ENCODE peak calls at places on chromosomes 3 and 15, in six cellular contexts. L is neural progenitor cell, F is SK-N-SH, Q is GM23338, D is OCI-LY7, I is GM23248. C is an unnamed sample.

GRCh38 chr3:57983734-57984518 is 24.3 kb upstream of the FLNB start:
- DNase-seq in I (peak; percentile 95), F (no peak), D (peak; percentile 95), L (peak; percentile 19), Q (no peak), C (peak; percentile 70)

GRCh38 chr15:89051875-89052274 is 36.4 kb upstream of the ABHD2 start:
- DNase-seq in Q (peak; percentile 10), D (no peak), I (peak; percentile 96), F (no peak), L (no peak), C (no peak)

GRCh38 chr3:123423806-123424205 is 25.1 kb downstream of the ADCY5 start:
- DNase-seq in D (no peak), Q (no peak), F (no peak), I (no peak), L (no peak), C (no peak)

GRCh38 chr3:175001091-175001490 is 142.0 kb downstream of the NAALADL2 start:
- DNase-seq in L (no peak), Q (no peak), I (peak; percentile 66), D (no peak), F (no peak), C (no peak)

GRCh38 chr15:52523192-52523591 is 5.5 kb downstream of the MYO5A start:
- DNase-seq in Q (no peak), L (no peak), I (peak; percentile 85), F (no peak), D (no peak), C (no peak)

GRCh38 chr3:14370719-14371572 is 31.5 kb upstream of the SLC6A6 start:
- DNase-seq in F (no peak), L (no peak), Q (no peak), I (no peak), D (no peak), C (no peak)

GRCh38 chr3:196093271-196094111 is 11.6 kb upstream of the TFRC start:
- DNase-seq in L (no peak), I (no peak), D (peak; percentile 25), F (no peak), Q (no peak), C (peak; percentile 75)

GRCh38 chr3:13644341-13645082 is 95.6 kb downstream of the FBLN2 start:
- DNase-seq in I (peak; percentile 80), D (no peak), Q (no peak), L (no peak), F (no peak), C (no peak)

GRCh38 chr15:80945605-80946004 is 44.0 kb downstream of the MESD start:
- DNase-seq in Q (no peak), L (no peak), F (no peak), I (no peak), D (peak; percentile 30), C (no peak)

GRCh38 chr3:50615190-50615589 is 1.8 kb upstream of the MAPKAPK3 start:
- DNase-seq in Q (no peak), L (no peak), I (no peak), F (no peak), D (no peak), C (no peak)

GRCh38 chr15:52208306-52208946 is 17.2 kb upstream of the GNB5 start:
- DNase-seq in D (peak; percentile 79), I (peak; percentile 81), Q (peak; percentile 87), L (peak; percentile 85), F (peak; percentile 63), C (peak; percentile 60)

GRCh38 chr3:46716461-46717441 is 918 bp downstream of the PRSS50 start:
- DNase-seq in F (no peak), L (no peak), I (no peak), D (no peak), Q (no peak), C (no peak)

GRCh38 chr15:45091161-45091560 is 22.8 kb downstream of the DUOX2 start:
- DNase-seq in I (peak; percentile 72), L (no peak), F (no peak), Q (no peak), D (no peak), C (no peak)

GRCh38 chr15:49168026-49168425 is 2.0 kb upstream of the GALK2 start:
- DNase-seq in F (no peak), D (no peak), L (no peak), I (peak; percentile 32), Q (no peak), C (no peak)

DNA sequence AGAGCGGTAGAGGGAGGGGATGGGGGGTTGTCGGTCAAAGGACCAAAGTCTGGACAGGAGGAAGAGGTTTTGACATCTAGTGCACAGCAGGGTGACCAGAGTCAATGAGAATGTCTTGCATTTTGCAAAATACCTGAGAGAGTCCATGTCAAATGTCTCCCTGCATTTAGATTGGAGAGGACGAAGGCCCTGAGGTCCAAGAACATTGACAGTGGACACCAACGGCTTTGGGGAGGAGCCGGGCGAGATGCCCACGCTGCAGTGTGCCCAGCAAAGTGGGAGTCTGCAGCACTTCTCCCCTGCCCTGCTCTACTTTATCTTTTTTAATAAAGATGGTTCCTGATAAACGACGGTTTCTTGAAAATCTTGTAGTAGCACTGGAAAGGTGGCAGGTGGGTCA is 67.4 kb upstream of the TAMM41 start:
- DNase-seq in Q (no peak), D (no peak), F (no peak), I (no peak), L (no peak), C (no peak)
- TF ChIP-seq EZH2phosphoT487 in Q (no peak), D (no peak), F (no peak), I (no peak), L (no peak), C (no peak)

GRCh38 chr15:101068961-101069734 is 150.0 kb downstream of the LRRK1 start:
- DNase-seq in L (peak; percentile 93), Q (peak; percentile 96), I (peak; percentile 16), F (no peak), D (no peak), C (no peak)

GRCh38 chr15:101068523-101068960 is 149.4 kb downstream of the LRRK1 start:
- DNase-seq in L (no peak), I (no peak), D (no peak), Q (no peak), F (no peak), C (no peak)

GRCh38 chr15:101070502-101071273 is 151.5 kb downstream of the LRRK1 start:
- DNase-seq in D (no peak), F (no peak), L (no peak), Q (peak; percentile 41), I (peak; percentile 90), C (no peak)

GRCh38 chr15:101071651-101072050 is 152.5 kb downstream of the LRRK1 start:
- DNase-seq in I (no peak), D (no peak), L (no peak), Q (no peak), F (no peak), C (no peak)

DNA sequence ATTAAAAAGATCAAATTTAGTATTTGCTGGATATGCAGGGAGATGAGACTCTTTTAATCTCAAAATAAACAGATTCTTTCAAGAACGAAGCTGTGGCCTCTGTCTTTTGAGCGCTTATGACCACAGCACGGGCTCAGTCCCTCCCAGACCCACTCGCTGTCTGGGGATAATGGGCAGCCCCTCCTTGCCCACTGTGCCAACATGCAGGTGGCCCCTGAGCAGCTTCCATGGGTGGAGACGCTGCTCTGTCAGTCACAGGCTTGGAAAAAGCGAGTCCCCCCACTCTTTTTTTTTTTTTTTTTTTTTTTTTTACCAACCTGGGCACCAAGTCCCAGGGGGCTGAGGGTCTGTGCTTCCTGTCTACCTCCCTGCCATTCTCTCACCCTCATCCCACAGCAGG is 150.9 kb downstream of the LRRK1 start:
- DNase-seq in L (no peak), D (no peak), Q (no peak), I (no peak), F (no peak), C (no peak)
- H2AFZ ChIP-seq in L (no peak overlapping the region), D (no peak overlapping the region), Q (no peak overlapping the region), I (peak overlapping the region; percentile 26), F (peak overlapping the region; percentile 87), C (no peak overlapping the region)

DNA sequence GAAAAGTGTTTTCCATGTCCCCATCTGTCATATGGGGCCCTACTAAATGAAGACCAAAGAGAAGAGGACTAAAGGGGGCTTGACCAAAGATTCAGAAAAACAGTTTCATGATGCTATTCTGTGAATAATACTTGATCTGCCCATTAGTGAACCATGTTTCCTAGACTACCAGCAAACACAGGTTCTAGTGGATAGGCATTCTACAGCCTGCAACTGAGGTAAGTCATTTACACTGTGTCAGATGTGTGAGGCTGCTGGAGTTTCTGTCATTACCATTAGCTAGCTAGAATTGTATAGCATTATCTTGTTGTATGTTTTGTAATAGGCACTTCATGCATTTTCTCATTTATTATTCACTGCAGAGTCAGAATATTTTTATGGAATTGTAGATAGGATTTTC is 6.6 kb downstream of the GPR171 start:
- DNase-seq in D (no peak), F (no peak), Q (no peak), L (no peak), I (no peak), C (no peak)
- TF ChIP-seq EZH2phosphoT487 in D (no peak), F (no peak), Q (no peak), L (no peak), I (no peak), C (no peak)

DNA sequence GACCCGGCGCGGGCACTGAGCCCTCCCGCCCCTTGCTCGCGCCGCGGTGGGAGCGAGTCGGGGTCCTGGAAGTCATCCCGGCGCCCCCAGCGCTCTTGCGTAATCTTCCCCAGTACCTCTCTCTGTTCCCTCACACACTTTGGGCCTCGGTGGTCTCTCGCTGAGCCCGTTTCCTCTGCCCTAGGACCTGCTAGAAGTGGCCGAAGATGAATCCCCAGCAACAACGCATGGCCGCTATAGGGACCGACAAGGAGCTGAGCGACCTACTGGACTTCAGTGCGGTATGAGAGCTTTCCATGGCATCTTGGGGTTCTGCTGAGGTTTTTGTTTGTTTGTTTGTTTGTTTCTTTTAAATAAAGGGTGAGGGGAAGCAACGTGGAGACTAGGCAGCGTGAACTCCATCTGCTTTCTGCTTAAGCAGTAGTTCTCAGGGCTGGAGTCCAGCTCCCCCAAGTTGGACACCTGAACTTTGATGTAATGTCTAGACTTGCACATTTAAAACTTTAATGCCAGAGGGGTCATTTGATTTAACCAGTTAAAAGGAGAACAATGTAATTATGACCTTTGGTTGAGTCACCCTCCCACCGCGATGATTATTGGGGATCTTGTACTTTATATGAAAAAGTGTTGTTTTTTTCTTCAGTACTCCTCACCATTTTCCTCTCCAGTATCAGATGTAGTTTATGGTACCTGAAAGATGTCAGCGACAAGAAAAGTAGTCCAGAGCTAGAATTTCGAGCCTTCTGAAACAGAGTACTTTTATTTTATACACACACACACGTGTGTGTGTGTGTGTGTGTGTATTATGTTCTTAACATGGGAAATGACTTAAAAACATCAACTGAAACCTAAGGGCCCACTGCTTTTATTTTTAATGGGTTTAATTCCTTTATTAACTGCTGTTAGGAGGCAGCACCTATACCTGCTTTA is 1.5 kb downstream of the TCF12 start:
- DNase-seq in I (peak; percentile 55), D (peak; percentile 59), Q (peak; percentile 72), L (peak; percentile 67), F (no peak), C (peak; percentile 10)
- H2AFZ ChIP-seq in I (peak overlapping the region; percentile 95), D (peak overlapping the region; percentile 93), Q (peak overlapping the region; percentile 56), L (peak overlapping the region; percentile 75), F (peak overlapping the region; percentile 90), C (peak overlapping the region; percentile 89)

GRCh38 chr3:186549497-186549896 is 5.3 kb upstream of the CRYGS start:
- DNase-seq in I (no peak), L (no peak), F (no peak), Q (no peak), D (no peak), C (no peak)
- TF ChIP-seq EZH2phosphoT487 in I (no peak), L (no peak), F (no peak), Q (no peak), D (no peak), C (no peak)